ENCODE peak calls at places on chromosomes 2 and 18, in nine cellular contexts. X is T-helper 1 cell; V is neural crest cell; P is HEK293T; Z is LoVo; K is astrocyte of the spinal cord; M is mucosa of descending colon; S is stimulated activated CD8-positive, alpha-beta memory T cell treated with anti-CD3 and anti-CD28 coated beads, Interleukin-4, amount 100 ng/mL, for 48 hours; C is body of pancreas. D is an unnamed sample.

GRCh38 chr18:7626922-7627440 is 59.9 kb downstream of the PTPRM start:
- DNase-seq in X (no peak), V (no peak), P (no peak), Z (no peak), K (peak), M (no peak), S (no peak), C (no peak), D (no peak)

GRCh38 chr2:65075605-65076344 is 19.6 kb downstream of the CEP68 start:
- DNase-seq in X (no peak), V (no peak), P (no peak), Z (no peak), K (peak), M (peak), S (no peak), C (peak), D (no peak)

GRCh38 chr2:32129086-32129485 is 36.6 kb upstream of the SLC30A6 start:
- DNase-seq in X (no peak), V (no peak), P (no peak), Z (no peak), K (no peak), M (no peak), S (no peak), C (no peak), D (no peak)

GRCh38 chr2:238107525-238108422 is 7.6 kb downstream of the ESPNL start:
- DNase-seq in X (no peak), V (no peak), P (no peak), Z (no peak), K (no peak), M (peak), S (no peak), C (no peak), D (no peak)

GRCh38 chr2:55916473-55917049 is 7.0 kb downstream of the EFEMP1 start:
- DNase-seq in X (no peak), V (no peak), P (no peak), Z (no peak), K (no peak), M (no peak), S (no peak), C (no peak), D (no peak)

GRCh38 chr18:49784427-49785185 is 28.7 kb downstream of the ACAA2 start:
- DNase-seq in X (no peak), V (no peak), P (no peak), Z (no peak), K (peak), M (no peak), S (no peak), C (no peak), D (peak)

GRCh38 chr2:15275341-15275740 is 285.8 kb downstream of the NBAS start:
- DNase-seq in X (no peak), V (no peak), P (no peak), Z (no peak), K (no peak), M (no peak), S (no peak), C (no peak), D (no peak)

GRCh38 chr2:209685963-209686362 is 85.7 kb upstream of the UNC80 start:
- DNase-seq in X (no peak), V (no peak), P (no peak), Z (no peak), K (no peak), M (no peak), S (no peak), C (no peak), D (no peak)

GRCh38 chr18:35510071-35511010 is 12.6 kb upstream of the INO80C start:
- DNase-seq in X (no peak), V (no peak), P (no peak), Z (no peak), K (no peak), M (no peak), S (no peak), C (no peak), D (no peak)

GRCh38 chr2:65053199-65053598 is 3.0 kb upstream of the CEP68 start:
- DNase-seq in X (no peak), V (no peak), P (no peak), Z (no peak), K (no peak), M (no peak), S (no peak), C (no peak), D (peak)

GRCh38 chr2:238075397-238075796 is 14.6 kb downstream of the SCLY start:
- DNase-seq in X (no peak), V (no peak), P (no peak), Z (no peak), K (no peak), M (no peak), S (no peak), C (no peak), D (no peak)

GRCh38 chr2:86622409-86622877 is 1.2 kb downstream of the RNF103 start:
- DNase-seq in X (peak), V (no peak), P (peak), Z (peak), K (peak), M (peak), S (peak), C (peak), D (no peak)

GRCh38 chr18:11817229-11817628 is 34.0 kb upstream of the CHMP1B start:
- DNase-seq in X (no peak), V (no peak), P (no peak), Z (no peak), K (no peak), M (no peak), S (no peak), C (no peak), D (no peak)

D was measured in NK-92 treated with Interleukin-12 subunit alpha and Interleukin-12 subunit beta, amount 100 ng/mL, for 24 hours.